ENCODE peak calls at places on chromosomes 16 and 17, in seven cellular contexts. S, U, Z, D, V, E and M are unnamed samples.

GRCh38 chr17:45146616-45147101 is 1.6 kb upstream of the HEXIM1 start:
- DNase-seq in S (peak), U (no peak), Z (no peak), D (no peak), V (peak), E (no peak), M (no peak)

GRCh38 chr16:62870554-62870953 is 834.3 kb upstream of the CDH8 start:
- DNase-seq in S (no peak), U (no peak), Z (no peak), D (no peak), V (no peak), E (no peak), M (no peak)

GRCh38 chr16:76108460-76108859 is 168.7 kb upstream of the CNTNAP4 start:
- DNase-seq in S (no peak), U (no peak), Z (no peak), D (no peak), V (no peak), E (no peak), M (no peak)

GRCh38 chr16:85321856-85322271 is 209.6 kb upstream of the CIBAR2 start:
- DNase-seq in S (peak), U (no peak), Z (peak), D (no peak), V (no peak), E (peak), M (no peak)

GRCh38 chr16:49441366-49441780 is 67.8 kb downstream of the C16orf78 start:
- DNase-seq in S (no peak), U (peak), Z (no peak), D (peak), V (no peak), E (no peak), M (no peak)

GRCh38 chr17:74592087-74592990 is at the start of gene CD300LD:
- DNase-seq in S (no peak), U (no peak), Z (no peak), D (no peak), V (no peak), E (no peak), M (no peak)

GRCh38 chr16:22333457-22333994 is 36.3 kb downstream of the POLR3E start:
- DNase-seq in S (no peak), U (no peak), Z (no peak), D (no peak), V (no peak), E (no peak), M (no peak)

GRCh38 chr16:5042574-5043171 is 8.9 kb upstream of the NAGPA start:
- DNase-seq in S (no peak), U (peak), Z (no peak), D (peak), V (no peak), E (no peak), M (no peak)

GRCh38 chr17:60165976-60166375 is 16.2 kb downstream of the CA4 start:
- DNase-seq in S (no peak), U (no peak), Z (no peak), D (no peak), V (peak), E (no peak), M (no peak)

GRCh38 chr16:68762996-68763756 is 26.1 kb downstream of the CDH1 start:
- DNase-seq in S (no peak), U (no peak), Z (no peak), D (peak), V (no peak), E (no peak), M (no peak)

GRCh38 chr17:48013876-48014602 is 23.6 kb downstream of the COPZ2 start:
- DNase-seq in S (no peak), U (no peak), Z (no peak), D (peak), V (no peak), E (no peak), M (no peak)

GRCh38 chr17:57913576-57914273 is 41.5 kb downstream of the CUEDC1 start:
- DNase-seq in S (no peak), U (no peak), Z (no peak), D (no peak), V (no peak), E (no peak), M (no peak)

GRCh38 chr16:24834459-24835335 is 11.1 kb upstream of the SLC5A11 start:
- DNase-seq in S (no peak), U (peak), Z (no peak), D (peak), V (peak), E (no peak), M (peak)

GRCh38 chr17:41340934-41341861 is 9.4 kb downstream of the KRT33A start:
- DNase-seq in S (no peak), U (no peak), Z (no peak), D (no peak), V (no peak), E (no peak), M (no peak)

GRCh38 chr17:40107266-40107980 is 7.0 kb upstream of the NR1D1 start:
- DNase-seq in S (no peak), U (no peak), Z (no peak), D (no peak), V (no peak), E (no peak), M (no peak)

GRCh38 chr17:30964878-30965277 is 6.0 kb upstream of the RNF135 start:
- DNase-seq in S (no peak), U (no peak), Z (no peak), D (no peak), V (no peak), E (no peak), M (no peak)

GRCh38 chr17:39229274-39229913 is 3.6 kb upstream of the STAC2 start:
- DNase-seq in S (no peak), U (no peak), Z (no peak), D (no peak), V (peak), E (no peak), M (no peak)

GRCh38 chr16:29820730-29821662 is 734 bp downstream of the MVP start:
- DNase-seq in S (no peak), U (no peak), Z (no peak), D (no peak), V (peak), E (no peak), M (no peak)

GRCh38 chr17:38705523-38705802 is 390 bp downstream of the MLLT6 start:
- DNase-seq in S (no peak), U (no peak), Z (no peak), D (no peak), V (no peak), E (no peak), M (no peak)

GRCh38 chr16:9965079-9965478 is 217.1 kb downstream of the GRIN2A start:
- DNase-seq in S (no peak), U (no peak), Z (no peak), D (no peak), V (no peak), E (no peak), M (no peak)

GRCh38 chr17:50318551-50319310 is 27.2 kb upstream of the XYLT2 start:
- DNase-seq in S (no peak), U (no peak), Z (no peak), D (no peak), V (no peak), E (no peak), M (peak)

GRCh38 chr17:21539146-21539545 is 153.2 kb upstream of the KCNJ18 start:
- DNase-seq in S (no peak), U (no peak), Z (no peak), D (no peak), V (no peak), E (no peak), M (no peak)

GRCh38 chr16:27232061-27232841 is 28.9 kb downstream of the KDM8 start:
- DNase-seq in S (no peak), U (no peak), Z (no peak), D (no peak), V (no peak), E (no peak), M (no peak)

GRCh38 chr16:85751665-85752501 is 987 bp upstream of the C16orf74 start:
- DNase-seq in S (no peak), U (no peak), Z (no peak), D (no peak), V (no peak), E (no peak), M (no peak)

GRCh38 chr16:85781685-85782370 is 17.5 kb downstream of the EMC8 start:
- DNase-seq in S (no peak), U (no peak), Z (no peak), D (no peak), V (no peak), E (peak), M (no peak)

GRCh38 chr16:88645941-88646340 is 4.9 kb downstream of the CYBA start:
- DNase-seq in S (no peak), U (no peak), Z (no peak), D (no peak), V (no peak), E (no peak), M (no peak)

GRCh38 chr17:6567528-6568185 is 11.3 kb upstream of the PITPNM3 start:
- DNase-seq in S (no peak), U (no peak), Z (no peak), D (peak), V (no peak), E (peak), M (no peak)

GRCh38 chr16:76535-77272 is 1.3 kb upstream of the MPG start:
- DNase-seq in S (no peak), U (no peak), Z (peak), D (no peak), V (peak), E (no peak), M (no peak)

GRCh38 chr17:41530062-41531048 is 2.2 kb upstream of the KRT19 start:
- DNase-seq in S (peak), U (peak), Z (no peak), D (no peak), V (peak), E (no peak), M (no peak)

GRCh38 chr17:73759324-73760185 is 115.3 kb upstream of the SDK2 start:
- DNase-seq in S (no peak), U (no peak), Z (no peak), D (no peak), V (no peak), E (no peak), M (no peak)

DNA sequence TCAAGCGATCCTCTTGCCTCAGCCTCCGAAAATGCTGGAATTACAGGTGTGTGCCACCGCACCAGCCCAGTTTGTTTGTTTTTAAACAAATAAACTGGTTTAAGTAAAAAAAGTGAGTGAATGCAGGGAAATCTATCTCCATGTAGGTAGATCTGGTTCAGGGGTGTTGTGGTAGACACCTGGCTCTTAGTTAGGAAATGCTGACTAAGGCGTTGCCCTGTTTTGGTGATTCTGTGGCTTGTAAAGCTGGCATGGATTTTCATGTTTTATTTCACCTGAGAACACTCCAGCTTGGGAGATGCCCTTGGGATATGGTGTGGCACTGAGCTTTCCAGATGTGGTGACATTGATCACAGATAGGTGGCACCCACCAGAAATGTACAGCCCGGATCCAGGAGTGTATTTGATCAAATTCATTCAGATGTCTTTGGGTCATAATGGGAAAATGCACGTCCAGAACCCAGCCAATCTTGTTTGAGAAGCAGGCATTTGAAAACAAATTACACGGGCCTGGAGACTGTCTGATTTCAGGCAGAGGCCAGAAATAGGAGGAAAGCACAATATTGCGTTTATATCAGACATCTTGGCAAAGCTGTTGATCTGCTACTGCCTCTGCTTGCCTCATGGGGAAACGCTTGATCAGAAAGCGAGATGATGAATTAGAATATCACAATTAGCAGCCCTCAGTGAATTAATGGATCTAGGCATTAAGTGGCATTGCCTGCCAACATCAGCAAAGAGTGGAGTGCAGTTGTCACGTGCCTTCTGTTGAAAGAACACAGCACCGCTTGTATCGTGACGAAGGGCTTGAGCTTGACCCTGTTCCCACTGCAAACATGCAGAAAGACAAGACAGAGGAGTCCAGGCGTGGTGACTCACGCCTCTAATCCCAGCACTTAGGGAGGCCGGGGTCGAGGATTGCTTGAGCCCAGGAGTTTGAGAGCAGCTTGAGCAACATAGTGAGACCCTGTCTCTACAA is 7.3 kb upstream of the IL34 start:
- DNase-seq in S (no peak), U (no peak), Z (no peak), D (no peak), V (no peak), E (no peak), M (no peak)
- TF ChIP-seq CTCF in S (no peak), U (no peak), Z (no peak), D (no peak), V (no peak), E (no peak), M (no peak)

GRCh38 chr17:55318081-55318480 is 53.3 kb downstream of the HLF start:
- DNase-seq in S (no peak), U (no peak), Z (no peak), D (no peak), V (no peak), E (no peak), M (no peak)
- TF ChIP-seq CTCF in S (no peak), U (no peak), Z (no peak), D (no peak), V (no peak), E (no peak), M (no peak)

DNA sequence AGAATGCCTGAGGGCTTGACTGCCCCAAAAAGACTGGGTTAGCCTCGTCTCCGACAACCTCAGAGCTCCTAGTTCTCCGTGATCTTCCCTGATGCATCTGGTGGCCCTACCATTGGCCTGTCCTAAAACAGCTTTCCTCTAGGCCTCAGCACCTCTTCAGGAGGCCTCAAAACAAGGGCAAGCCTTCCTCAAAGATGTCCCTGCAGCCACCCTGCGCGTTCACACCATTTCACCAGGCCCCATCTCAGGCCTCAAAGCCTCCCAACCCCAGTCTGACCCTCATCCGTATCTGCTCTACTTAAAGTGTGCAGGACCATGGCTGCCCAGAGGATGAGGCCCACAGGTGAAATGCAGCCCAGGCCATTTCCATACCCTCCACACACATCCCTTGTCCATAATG is 7.4 kb downstream of the ALOXE3 start:
- DNase-seq in S (no peak), U (no peak), Z (no peak), D (no peak), V (no peak), E (no peak), M (no peak)
- TF ChIP-seq CTCF in S (no peak), U (no peak), Z (no peak), D (no peak), V (no peak), E (no peak), M (no peak)

GRCh38 chr17:65584604-65585521 is 23.4 kb upstream of the AXIN2 start:
- DNase-seq in S (no peak), U (no peak), Z (no peak), D (no peak), V (no peak), E (no peak), M (no peak)

GRCh38 chr17:65586899-65587298 is 25.5 kb upstream of the AXIN2 start:
- DNase-seq in S (no peak), U (no peak), Z (no peak), D (no peak), V (no peak), E (no peak), M (no peak)

GRCh38 chr17:65589321-65589720 is 27.9 kb upstream of the AXIN2 start:
- DNase-seq in S (no peak), U (no peak), Z (no peak), D (no peak), V (no peak), E (no peak), M (no peak)

GRCh38 chr17:65587602-65588193 is 26.2 kb upstream of the AXIN2 start:
- DNase-seq in S (no peak), U (no peak), Z (no peak), D (no peak), V (no peak), E (no peak), M (no peak)

DNA sequence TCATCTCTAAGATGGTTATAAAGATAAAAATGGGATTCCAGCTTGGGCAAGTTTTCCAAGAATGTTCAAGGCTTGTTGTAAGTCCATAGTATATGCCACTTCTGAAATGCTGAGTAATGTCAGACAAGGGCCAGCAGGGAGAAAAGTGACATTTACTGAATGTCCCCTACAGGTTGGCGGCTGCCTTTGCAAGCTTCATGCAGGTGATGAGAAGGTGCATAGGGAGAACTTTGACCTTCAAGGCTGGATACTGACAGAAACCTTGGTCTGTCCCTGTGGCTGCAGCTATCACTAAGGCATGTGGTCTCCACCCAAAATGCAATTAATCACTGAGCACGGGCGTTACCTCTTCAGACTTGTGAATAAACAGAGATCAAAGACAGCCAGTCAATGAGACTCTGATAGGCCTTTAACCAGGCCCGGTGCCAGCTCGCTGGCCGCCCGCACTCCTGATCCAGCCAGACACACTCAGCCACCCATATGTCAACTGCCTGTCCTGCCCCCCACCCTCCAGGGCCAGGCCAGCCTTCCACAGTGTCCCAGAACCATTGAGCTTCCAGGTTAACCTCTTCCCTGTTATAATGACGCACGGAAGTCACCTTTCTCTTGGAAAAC is 26.9 kb upstream of the AXIN2 start:
- DNase-seq in S (no peak), U (no peak), Z (no peak), D (no peak), V (no peak), E (no peak), M (no peak)
- TF ChIP-seq CTCF in S (no peak), U (no peak), Z (no peak), D (no peak), V (no peak), E (peak), M (no peak)

DNA sequence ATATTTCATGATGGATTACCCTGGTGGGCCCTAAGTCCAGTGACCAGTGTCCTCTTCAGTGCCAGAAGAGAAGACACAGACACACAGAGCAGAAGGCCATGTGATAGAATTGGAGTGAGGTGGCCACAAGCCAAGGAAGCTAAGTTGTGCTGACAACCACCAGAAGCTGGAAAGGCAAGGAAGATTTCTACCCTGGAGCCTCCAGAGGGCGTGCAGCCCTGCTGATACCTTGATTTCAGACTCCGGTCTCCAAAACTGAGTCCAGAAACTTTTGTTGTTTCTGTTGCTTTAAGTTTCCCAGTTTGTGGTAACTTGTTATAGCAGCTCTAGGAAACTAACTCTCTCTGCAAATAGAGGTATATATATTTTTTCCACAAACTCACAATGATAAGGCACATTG is 396.6 kb upstream of the ASIC2 start:
- DNase-seq in S (no peak), U (no peak), Z (no peak), D (no peak), V (no peak), E (no peak), M (no peak)
- TF ChIP-seq CTCF in S (no peak), U (no peak), Z (no peak), D (no peak), V (no peak), E (no peak), M (no peak)

GRCh38 chr17:78117027-78117981 is 11.3 kb downstream of the TMC6 start:
- DNase-seq in S (no peak), U (peak), Z (no peak), D (peak), V (peak), E (no peak), M (no peak)
- TF ChIP-seq CTCF in S (no peak), U (peak), Z (no peak), D (peak), V (peak), E (peak), M (peak)

GRCh38 chr17:14198013-14198412 is 38.6 kb downstream of the CDRT15 start:
- DNase-seq in S (no peak), U (peak), Z (no peak), D (peak), V (no peak), E (no peak), M (no peak)
- TF ChIP-seq CTCF in S (no peak), U (no peak), Z (no peak), D (no peak), V (no peak), E (no peak), M (no peak)